ENCODE peak calls at places on chromosomes 4 and X, in four cellular contexts. D, P, C and J are unnamed samples.

GRCh38 chrX:22486326-22486725 is 213.6 kb downstream of the CBLL2 start:
- DNase-seq in D (no peak), P (no peak), C (no peak), J (no peak)

GRCh38 chr4:124322234-124322831 is 390.2 kb downstream of the ANKRD50 start:
- DNase-seq in D (peak), P (peak), C (no peak), J (peak)

GRCh38 chr4:69800599-69800998 is 40.2 kb upstream of the SULT1B1 start:
- DNase-seq in D (no peak), P (no peak), C (no peak), J (no peak)

GRCh38 chr4:119139316-119139715 is 3.7 kb downstream of the MYOZ2 start:
- DNase-seq in D (no peak), P (no peak), C (no peak), J (no peak)

GRCh38 chrX:102846544-102847236 is 90.4 kb upstream of the RAB40AL start:
- DNase-seq in D (no peak), P (no peak), C (no peak), J (no peak)

GRCh38 chr4:147786031-147786430 is 54.1 kb downstream of the ARHGAP10 start:
- DNase-seq in D (no peak), P (no peak), C (no peak), J (no peak)

GRCh38 chr4:53507671-53508286 is 83.5 kb downstream of the LNX1 start:
- DNase-seq in D (no peak), P (peak), C (no peak), J (no peak)

GRCh38 chr4:14100349-14100748 is 472.8 kb upstream of the BOD1L1 start:
- DNase-seq in D (no peak), P (no peak), C (no peak), J (no peak)

GRCh38 chr4:138677212-138677611 is 338.4 kb upstream of the NOCT start:
- DNase-seq in D (no peak), P (peak), C (no peak), J (no peak)

GRCh38 chr4:166091914-166092510 is 219.0 kb downstream of the TLL1 start:
- DNase-seq in D (peak), P (peak), C (no peak), J (peak)

GRCh38 chr4:83413676-83414075 is 41.9 kb downstream of the HELQ start:
- DNase-seq in D (no peak), P (no peak), C (no peak), J (no peak)

GRCh38 chrX:49175875-49176274 is 4.2 kb downstream of the PLP2 start:
- DNase-seq in D (no peak), P (no peak), C (no peak), J (no peak)

GRCh38 chr4:28772066-28772465 is 1911.4 kb downstream of the STIM2 start:
- DNase-seq in D (no peak), P (no peak), C (no peak), J (no peak)
- TF ChIP-seq CHD4 in D (no peak), P (no peak), C (no peak), J (no peak)

DNA sequence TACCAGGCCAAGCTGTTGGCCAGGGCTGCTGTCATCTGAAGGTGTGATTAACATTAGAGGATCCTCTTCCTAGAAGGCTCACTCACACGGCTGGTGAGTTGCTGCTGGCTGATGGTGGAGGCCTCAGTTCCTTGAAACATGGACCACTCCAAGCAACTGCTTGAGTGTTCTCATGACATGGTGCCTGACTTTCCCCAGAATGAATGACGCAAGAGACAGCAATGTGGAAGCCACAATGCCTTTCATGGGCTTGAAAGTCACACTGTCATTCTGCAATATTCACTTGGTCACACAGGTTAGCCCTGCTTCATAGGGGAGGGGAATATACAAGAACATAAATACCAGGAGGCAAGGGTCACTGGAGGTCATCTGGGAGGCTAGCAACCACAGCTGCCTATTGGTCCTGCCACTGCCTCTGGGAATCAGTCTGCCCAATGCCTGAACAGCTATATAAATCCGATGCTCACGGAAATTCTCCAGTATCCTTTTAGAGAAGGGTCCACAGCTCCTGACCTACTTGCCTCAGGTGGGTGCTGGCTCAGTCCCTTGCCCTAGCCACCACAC is 97.1 kb upstream of the MAML3 start:
- DNase-seq in D (no peak), P (no peak), C (no peak), J (no peak)
- TF ChIP-seq CHD4 in D (no peak), P (no peak), C (no peak), J (no peak)

GRCh38 chr4:108287834-108288413 is 119.2 kb upstream of the LEF1 start:
- DNase-seq in D (no peak), P (no peak), C (no peak), J (no peak)
- TF ChIP-seq CHD4 in D (no peak), P (no peak), C (no peak), J (no peak)

GRCh38 chrX:10230222-10230621 is 73.4 kb downstream of the CLCN4 start:
- DNase-seq in D (no peak), P (no peak), C (no peak), J (no peak)

GRCh38 chrX:10233696-10234095 is 76.9 kb downstream of the CLCN4 start:
- DNase-seq in D (no peak), P (no peak), C (no peak), J (no peak)

GRCh38 chrX:10233173-10233572 is 76.4 kb downstream of the CLCN4 start:
- DNase-seq in D (peak), P (no peak), C (no peak), J (no peak)

GRCh38 chrX:10235851-10236250 is 79.1 kb downstream of the CLCN4 start:
- DNase-seq in D (no peak), P (peak), C (no peak), J (no peak)

GRCh38 chrX:10231461-10231860 is 74.7 kb downstream of the CLCN4 start:
- DNase-seq in D (no peak), P (no peak), C (no peak), J (no peak)
- TF ChIP-seq CHD4 in D (no peak), P (no peak), C (no peak), J (no peak)

DNA sequence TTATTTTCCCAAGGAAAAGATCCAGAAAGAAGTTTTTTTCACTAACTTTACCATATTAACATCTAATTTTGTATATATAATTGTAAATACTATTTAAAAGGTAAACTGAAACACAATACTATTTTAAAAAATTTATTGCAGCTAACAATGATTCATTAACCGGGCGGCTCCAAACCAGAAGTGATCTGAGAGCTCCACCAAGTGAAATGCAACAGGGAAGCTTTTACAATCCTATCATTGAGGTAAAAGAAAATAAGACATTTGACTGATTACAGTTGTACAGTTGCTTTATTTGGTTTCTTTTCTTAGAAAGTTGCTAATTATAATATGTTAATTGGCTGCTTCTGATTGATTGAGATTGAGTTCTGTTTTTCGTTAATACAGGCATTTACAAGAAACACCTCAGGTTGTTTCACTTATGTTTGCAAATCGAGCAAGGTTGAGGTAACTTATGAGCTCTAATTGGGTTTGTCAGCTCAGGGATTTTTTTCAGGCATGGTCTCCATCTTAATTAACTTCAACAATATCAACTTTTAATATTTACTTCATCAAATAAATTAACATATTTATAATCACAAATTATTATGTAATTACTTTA is 220.2 kb upstream of the UGT8 start:
- DNase-seq in D (peak), P (no peak), C (no peak), J (no peak)
- TF ChIP-seq CHD4 in D (no peak), P (no peak), C (no peak), J (no peak)

GRCh38 chr4:45347056-45347455 is 620.7 kb upstream of the GNPDA2 start:
- DNase-seq in D (no peak), P (no peak), C (no peak), J (no peak)
- TF ChIP-seq CHD4 in D (no peak), P (no peak), C (no peak), J (no peak)

GRCh38 chr4:30948653-30949052 is 228.5 kb downstream of the PCDH7 start:
- DNase-seq in D (no peak), P (no peak), C (no peak), J (no peak)
- TF ChIP-seq CHD4 in D (no peak), P (no peak), C (no peak), J (no peak)